ENCODE peak calls at places on chromosomes 1 and 21, in five cellular contexts. B is neuronal stem cell, W is H1, E is trophoblast cell, P is H9. S is an unnamed sample. For H3K4me1, the result is how much of the 10 kb centered on the place peaks cover.

GRCh38 chr1:32761253-32761877 is 55.8 kb downstream of the YARS1 start:
- DNase-seq in B (no peak), W (peak), E (peak), P (peak), S (peak)

GRCh38 chr1:26686795-26687194 is 9.0 kb upstream of the ARID1A start:
- DNase-seq in B (no peak), W (no peak), E (no peak), P (no peak), S (peak)

GRCh38 chr1:203657735-203658134 is 31.1 kb downstream of the ATP2B4 start:
- DNase-seq in B (no peak), W (no peak), E (no peak), P (no peak), S (no peak)

GRCh38 chr1:170027760-170028159 is 46.7 kb downstream of the KIFAP3 start:
- DNase-seq in B (no peak), W (no peak), E (no peak), P (no peak), S (peak)

GRCh38 chr1:219959540-219960208 is 31.3 kb upstream of the SLC30A10 start:
- DNase-seq in B (no peak), W (no peak), E (no peak), P (no peak), S (no peak)

GRCh38 chr1:31706384-31707058 is 2.7 kb upstream of the COL16A1 start:
- DNase-seq in B (no peak), W (no peak), E (no peak), P (no peak), S (no peak)

GRCh38 chr1:223298706-223299105 is 65.3 kb downstream of the SUSD4 start:
- DNase-seq in B (no peak), W (no peak), E (no peak), P (no peak), S (peak)

GRCh38 chr1:230682882-230683610 is 30.9 kb downstream of the AGT start:
- DNase-seq in B (no peak), W (no peak), E (no peak), P (no peak), S (no peak)

GRCh38 chr1:17998889-17999288 is 108.7 kb upstream of the IGSF21 start:
- DNase-seq in B (no peak), W (no peak), E (no peak), P (no peak), S (no peak)

GRCh38 chr1:146034976-146035469 is 13.5 kb upstream of the HJV start:
- DNase-seq in B (peak), W (no peak), E (no peak), P (no peak), S (no peak)

GRCh38 chr21:35340273-35340672 is 291.2 kb upstream of the RUNX1 start:
- DNase-seq in B (no peak), W (no peak), E (no peak), P (no peak), S (no peak)

GRCh38 chr1:201095581-201096531 is 16.4 kb downstream of the CACNA1S start:
- DNase-seq in B (no peak), W (no peak), E (no peak), P (no peak), S (no peak)

GRCh38 chr1:12161662-12162458 is 4.9 kb upstream of the TNFRSF1B start:
- DNase-seq in B (no peak), W (no peak), E (peak), P (peak), S (peak)

GRCh38 chr1:246805135-246805716 is 81.0 kb downstream of the SCCPDH start:
- DNase-seq in B (no peak), W (no peak), E (no peak), P (no peak), S (peak)

GRCh38 chr1:185244015-185244747 is 72.9 kb downstream of the IVNS1ABP start:
- DNase-seq in B (no peak), W (no peak), E (peak), P (no peak), S (peak)

DNA sequence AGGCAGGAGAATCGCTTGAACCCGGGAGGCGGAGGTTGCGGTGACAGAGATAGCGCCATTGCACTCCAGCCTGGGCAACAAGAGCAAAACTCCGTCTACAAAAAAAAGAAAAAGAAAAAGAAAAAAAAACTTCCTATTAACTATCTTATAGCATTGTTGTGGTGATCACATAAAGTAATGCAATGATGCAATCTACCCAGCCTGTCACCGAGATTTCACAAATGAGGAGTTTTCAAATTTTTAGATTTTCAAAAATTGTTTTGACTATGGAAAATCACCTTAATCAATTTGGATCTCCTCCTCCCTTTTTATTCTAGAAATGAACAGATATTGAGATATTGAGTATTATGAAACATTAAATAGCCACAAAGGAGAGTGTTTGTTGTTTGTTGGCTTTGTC is 8.0 kb downstream of the FMO5 start:
- DNase-seq in B (no peak), W (no peak), E (no peak), P (no peak), S (no peak)
- H3K4me1 ChIP-seq in B (under half), W (under half), E (under half), P (under half), S (under half)

DNA sequence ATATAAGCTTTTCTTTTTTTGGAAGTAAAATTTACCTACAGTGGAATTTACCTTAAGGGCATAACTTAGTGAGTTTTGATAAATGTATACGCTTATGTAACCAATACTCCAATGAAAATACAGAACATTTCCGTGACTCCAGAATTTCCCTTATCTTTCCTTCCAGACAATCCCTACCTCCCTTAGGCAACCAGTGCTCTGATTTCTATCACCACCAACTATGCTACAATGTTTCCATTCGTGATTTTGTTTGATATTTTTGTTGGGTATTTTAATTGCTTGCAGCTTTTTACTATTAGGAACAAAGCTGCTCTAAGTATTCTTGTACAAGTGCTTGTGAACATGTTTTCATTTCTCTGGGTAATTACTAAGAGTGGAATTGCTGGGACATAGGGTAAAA is 14.6 kb downstream of the IFT25 start:
- DNase-seq in B (no peak), W (no peak), E (no peak), P (no peak), S (no peak)
- H2BK12ac ChIP-seq in B (no peak), W (no peak), E (no peak), P (no peak), S (no peak)

GRCh38 chr1:162056043-162056442 is 13.4 kb upstream of the NOS1AP start:
- DNase-seq in B (peak), W (peak), E (peak), P (peak), S (peak)
- H3K14ac ChIP-seq in B (no peak), W (no peak), E (no peak), P (no peak), S (no peak)

GRCh38 chr1:8388732-8389562 is 71.0 kb downstream of the SLC45A1 start:
- DNase-seq in B (no peak), W (no peak), E (no peak), P (no peak), S (no peak)
- H3K4me1 ChIP-seq in B (under half), W (under half), E (under half), P (under half), S (under half)

DNA sequence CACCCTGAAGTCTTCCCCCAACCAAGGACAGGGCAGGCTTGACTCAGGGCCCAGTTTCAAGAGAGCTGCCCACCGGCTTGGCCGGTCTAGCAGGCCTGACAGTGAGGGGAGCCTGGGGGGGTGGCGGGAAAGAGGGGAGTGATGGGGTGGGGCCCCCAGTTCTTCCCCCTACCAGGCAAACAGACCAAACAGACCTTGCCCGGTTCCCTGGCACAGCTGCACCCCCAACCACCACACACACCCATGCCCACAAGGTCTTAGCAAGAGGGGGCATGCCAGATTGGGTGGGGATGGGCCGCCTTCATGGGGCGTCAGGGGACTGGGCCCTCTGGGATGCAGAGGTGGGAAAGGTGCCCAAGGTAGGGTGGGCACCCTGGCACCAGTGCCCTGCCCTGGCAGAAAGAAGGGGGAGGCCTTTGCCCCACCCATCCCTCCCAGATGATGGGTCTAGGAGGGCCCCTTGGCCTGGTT is 8.9 kb downstream of the ZBTB7B start:
- DNase-seq in B (no peak), W (no peak), E (no peak), P (no peak), S (no peak)
- H2BK12ac ChIP-seq in B (peak), W (peak), E (no peak), P (no peak), S (no peak)

DNA sequence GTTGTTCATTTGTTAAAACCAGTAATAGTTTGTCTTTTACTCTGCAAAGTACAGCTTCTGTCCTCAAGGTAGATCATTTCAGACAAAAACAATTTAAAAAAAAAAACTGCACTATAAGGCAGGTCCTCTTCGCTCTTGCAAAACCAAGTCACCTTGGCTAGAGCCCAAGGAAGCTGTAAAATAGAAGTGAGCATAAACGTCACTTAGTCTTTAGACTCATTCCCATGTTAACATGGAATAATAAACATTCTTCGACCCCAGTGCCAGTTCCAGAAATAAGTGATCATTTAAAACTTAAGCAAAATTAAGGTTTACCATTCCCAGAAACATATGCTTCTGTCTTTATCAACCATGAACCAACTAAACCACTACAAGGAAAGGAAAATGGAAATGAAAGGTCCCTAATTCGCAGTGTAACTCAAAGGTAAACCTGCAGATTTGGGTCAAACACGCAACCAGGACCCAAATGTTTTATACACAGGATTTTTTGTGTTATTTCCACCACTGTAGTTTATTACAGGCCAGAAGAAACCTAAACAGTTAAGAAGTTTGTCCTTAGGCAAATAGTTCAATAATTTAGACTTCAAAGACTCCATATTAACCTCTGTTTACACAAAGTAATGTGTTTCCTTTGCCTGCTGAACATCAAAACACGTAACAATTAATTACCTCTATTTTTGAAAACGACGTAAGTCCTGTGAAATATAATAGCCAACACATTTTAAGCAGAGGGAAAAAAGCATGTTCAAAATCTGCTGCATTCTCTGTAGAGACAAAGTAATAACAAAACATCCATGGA is 54.6 kb downstream of the TGFBR3 start:
- DNase-seq in B (no peak), W (no peak), E (no peak), P (no peak), S (peak)
- H3K14ac ChIP-seq in B (no peak), W (no peak), E (no peak), P (no peak), S (no peak)

GRCh38 chr1:24699628-24700027 is 45.6 kb upstream of the CLIC4 start:
- DNase-seq in B (no peak), W (no peak), E (no peak), P (no peak), S (no peak)

GRCh38 chr1:24695202-24695974 is 49.9 kb upstream of the CLIC4 start:
- DNase-seq in B (no peak), W (no peak), E (no peak), P (no peak), S (no peak)

GRCh38 chr1:24696033-24696755 is 49.1 kb upstream of the CLIC4 start:
- DNase-seq in B (no peak), W (no peak), E (no peak), P (no peak), S (no peak)

GRCh38 chr1:24694380-24694843 is 50.8 kb upstream of the CLIC4 start:
- DNase-seq in B (no peak), W (no peak), E (peak), P (no peak), S (peak)

GRCh38 chr1:24696756-24697330 is 48.4 kb upstream of the CLIC4 start:
- DNase-seq in B (no peak), W (no peak), E (no peak), P (no peak), S (no peak)
- H3K4me1 ChIP-seq in B (under half), W (under half), E (under half), P (under half), S (under half)

S was measured in mesenchymal stem cell.